ENCODE peak calls at places on chromosomes 16 and 17, in nine cellular contexts. R, T, J, Q, H, O, V, U and Z are unnamed samples.

GRCh38 chr17:45230787-45231480 is 9.2 kb downstream of the FMNL1 start:
- DNase-seq in R (no peak), H (no peak), V (peak; percentile 50), U (no peak), Q (no peak), O (no peak), T (no peak), J (peak; percentile 41), Z (peak; percentile 74)

GRCh38 chr16:27228621-27229501 is 25.5 kb downstream of the KDM8 start:
- DNase-seq in O (no peak), R (no peak), T (no peak), J (no peak), U (no peak), Q (no peak), V (no peak), H (no peak), Z (peak; percentile 92)

GRCh38 chr16:8935989-8936388 is 27.7 kb downstream of the USP7 start:
- DNase-seq in Q (no peak), O (no peak), R (no peak), V (no peak), H (no peak), U (no peak), T (no peak), J (no peak), Z (no peak)

GRCh38 chr17:49241763-49242312 is 11.3 kb upstream of the PHOSPHO1 start:
- DNase-seq in H (no peak), U (no peak), O (no peak), T (no peak), J (no peak), V (no peak), R (no peak), Q (no peak), Z (no peak)

GRCh38 chr16:58638148-58639036 is 8.8 kb upstream of the CNOT1 start:
- DNase-seq in V (peak; percentile 89), T (peak; percentile 59), J (peak; percentile 92), Q (peak; percentile 81), R (peak; percentile 61), O (no peak), H (no peak), U (no peak), Z (no peak)

GRCh38 chr16:48862087-48862532 is 252.1 kb upstream of the N4BP1 start:
- DNase-seq in O (no peak), J (no peak), T (no peak), U (no peak), V (peak; percentile 60), H (no peak), Q (peak; percentile 47), R (peak; percentile 75), Z (no peak)

GRCh38 chr17:69269174-69269998 is 40.8 kb upstream of the ABCA10 start:
- DNase-seq in U (no peak), R (peak; percentile 24), Q (peak; percentile 33), H (no peak), T (no peak), O (no peak), V (no peak), J (peak; percentile 85), Z (no peak)

GRCh38 chr17:73713136-73713535 is 68.9 kb upstream of the SDK2 start:
- DNase-seq in Q (peak; percentile 82), R (no peak), O (no peak), H (no peak), T (no peak), J (no peak), U (no peak), V (no peak), Z (no peak)

GRCh38 chr16:57999366-57999970 is 1.0 kb downstream of the ZNF319 start:
- DNase-seq in R (no peak), T (peak; percentile 7), J (peak; percentile 43), Q (no peak), U (no peak), O (peak; percentile 15), H (no peak), V (peak; percentile 26), Z (peak; percentile 7)

GRCh38 chr16:2736476-2737237 is 15.8 kb upstream of the SRRM2 start:
- DNase-seq in J (no peak), R (no peak), H (no peak), O (no peak), T (peak; percentile 20), U (no peak), Q (no peak), V (no peak), Z (no peak)

GRCh38 chr17:42775534-42776098 is 2.4 kb downstream of the VPS25 start:
- DNase-seq in U (no peak), V (no peak), T (peak; percentile 10), Q (no peak), O (no peak), J (peak; percentile 56), R (no peak), H (no peak), Z (no peak)

GRCh38 chr16:75272097-75272548 is 20.7 kb upstream of the BCAR1 start:
- DNase-seq in Q (no peak), T (peak; percentile 75), O (no peak), R (no peak), V (no peak), U (no peak), J (no peak), H (no peak), Z (no peak)

GRCh38 chr17:61700252-61700651 is 109.2 kb upstream of the NACA2 start:
- DNase-seq in V (no peak), O (no peak), U (no peak), J (no peak), Q (no peak), R (no peak), T (no peak), H (no peak), Z (no peak)

GRCh38 chr16:83470406-83470805 is 337.4 kb upstream of the HSBP1 start:
- DNase-seq in V (peak; percentile 69), H (no peak), R (no peak), J (peak; percentile 70), T (no peak), U (no peak), Q (no peak), O (no peak), Z (no peak)

GRCh38 chr17:76627510-76627909 is 16.0 kb downstream of the ST6GALNAC1 start:
- DNase-seq in H (no peak), V (no peak), T (no peak), J (no peak), R (no peak), U (no peak), Q (no peak), O (no peak), Z (no peak)

GRCh38 chr17:81519284-81520020 is 6.9 kb upstream of the ACTG1 start:
- DNase-seq in V (no peak), Q (peak; percentile 49), H (no peak), J (no peak), U (no peak), T (peak; percentile 94), O (peak; percentile 65), R (no peak), Z (peak; percentile 52)

GRCh38 chr17:41917192-41917591 is 1.6 kb downstream of the ACLY start:
- DNase-seq in U (no peak), J (peak; percentile 60), T (no peak), H (no peak), R (peak; percentile 84), V (peak; percentile 60), Q (peak; percentile 8), O (no peak), Z (no peak)

GRCh38 chr17:36928450-36929125 is 8.7 kb upstream of the LHX1 start:
- DNase-seq in O (no peak), V (no peak), R (no peak), J (no peak), Q (no peak), U (no peak), T (peak; percentile 52), H (no peak), Z (no peak)

GRCh38 chr16:66026211-66026610 is 340.3 kb upstream of the CDH5 start:
- DNase-seq in T (no peak), V (no peak), Q (no peak), O (no peak), R (no peak), J (peak; percentile 27), U (no peak), H (no peak), Z (peak; percentile 23)

GRCh38 chr16:78538919-78539318 is 439.5 kb downstream of the WWOX start:
- DNase-seq in U (no peak), O (no peak), H (no peak), R (no peak), T (no peak), J (no peak), Q (peak; percentile 13), V (no peak), Z (no peak)

GRCh38 chr16:57686577-57686976 is 8.0 kb upstream of the DRC7 start:
- DNase-seq in U (no peak), H (no peak), J (no peak), Q (no peak), V (no peak), O (no peak), T (no peak), R (no peak), Z (no peak)

GRCh38 chr16:49754495-49755290 is 101.2 kb downstream of the ZNF423 start:
- DNase-seq in Q (no peak), J (peak; percentile 20), U (no peak), O (no peak), R (no peak), T (no peak), H (peak; percentile 13), V (peak; percentile 63), Z (no peak)

GRCh38 chr16:8585942-8586341 is 4.4 kb downstream of the TMEM114 start:
- DNase-seq in U (no peak), O (no peak), T (no peak), H (no peak), V (no peak), J (no peak), R (no peak), Q (no peak), Z (no peak)

GRCh38 chr17:71757156-71757555 is 363.7 kb upstream of the SOX9 start:
- DNase-seq in V (peak; percentile 13), T (no peak), O (no peak), U (no peak), J (no peak), H (no peak), Q (no peak), R (no peak), Z (no peak)

GRCh38 chr16:58074657-58075056 is 49.1 kb downstream of the MMP15 start:
- DNase-seq in R (no peak), Q (no peak), O (no peak), V (no peak), T (no peak), J (no peak), H (no peak), U (no peak), Z (no peak)